ENCODE peak calls at places on chromosomes 12 and 14, in ten cellular contexts. A is CD4-positive, CD25-positive, alpha-beta regulatory T cell; Z is tibial nerve; D is cardiac muscle cell; J is aorta; U is heart right ventricle; W is transverse colon; R is ovary; O is pancreas; L is left ventricle myocardium inferior. X is an unnamed sample.

GRCh38 chr12:113903381-113903863 is 62.7 kb downstream of the RBM19 start:
- DNase-seq in U (no peak), W (no peak), A (no peak), J (no peak), D (no peak), O (no peak), R (no peak), L (no peak), Z (no peak), X (no peak)

GRCh38 chr14:102518063-102518648 is 8.6 kb upstream of the ANKRD9 start:
- DNase-seq in Z (no peak), O (no peak), W (no peak), D (no peak), L (no peak), J (no peak), A (no peak), R (no peak), U (no peak), X (no peak)

GRCh38 chr14:71931492-71932228 is 569 bp upstream of the RGS6 start:
- DNase-seq in W (no peak), U (peak; percentile 34), D (peak; percentile 18), J (no peak), O (no peak), A (no peak), L (peak; percentile 34), Z (peak; percentile 50), R (no peak), X (no peak)

GRCh38 chr12:79932393-79932792 is 2.5 kb downstream of the PPP1R12A start:
- DNase-seq in U (no peak), Z (no peak), L (no peak), J (no peak), W (no peak), A (no peak), D (no peak), R (no peak), O (no peak), X (no peak)

GRCh38 chr12:61713121-61713520 is 547.1 kb upstream of the USP15 start:
- DNase-seq in D (no peak), Z (no peak), W (no peak), U (no peak), L (no peak), A (no peak), J (no peak), R (no peak), O (no peak), X (no peak)

GRCh38 chr12:4214912-4215861 is 58.4 kb upstream of the CCND2 start:
- DNase-seq in D (no peak), W (peak; percentile 64), O (peak; percentile 48), A (peak; percentile 75), J (no peak), L (peak; percentile 71), Z (peak; percentile 39), R (peak; percentile 20), U (peak; percentile 43), X (peak; percentile 74)

GRCh38 chr14:73825551-73826188 is 26.0 kb upstream of the PTGR2 start:
- DNase-seq in A (peak; percentile 74), J (peak; percentile 97), R (peak; percentile 95), W (peak; percentile 94), O (peak; percentile 88), Z (peak; percentile 93), D (peak; percentile 91), U (peak; percentile 92), L (peak; percentile 91), X (peak; percentile 96)

GRCh38 chr12:122909442-122910288 is 13.7 kb upstream of the VPS37B start:
- DNase-seq in D (peak; percentile 77), O (peak; percentile 44), J (no peak), W (no peak), A (no peak), L (peak; percentile 54), Z (no peak), U (peak; percentile 76), R (no peak), X (no peak)

GRCh38 chr14:72876021-72876709 is 17.7 kb downstream of the DPF3 start:
- DNase-seq in U (no peak), L (no peak), A (no peak), J (no peak), Z (no peak), D (no peak), R (no peak), W (no peak), O (no peak), X (no peak)

GRCh38 chr12:113788020-113788856 is 177.9 kb downstream of the RBM19 start:
- DNase-seq in D (no peak), L (no peak), U (no peak), A (no peak), J (no peak), R (no peak), Z (no peak), W (no peak), O (no peak), X (no peak)

GRCh38 chr14:23057757-23058653 is 685 bp upstream of the CDH24 start:
- DNase-seq in L (peak; percentile 86), J (peak; percentile 96), A (peak; percentile 86), Z (peak; percentile 68), D (peak; percentile 94), O (peak; percentile 84), U (peak; percentile 88), R (peak; percentile 90), W (peak; percentile 92), X (peak; percentile 86)

GRCh38 chr14:72962829-72963312 is 36.6 kb downstream of the DCAF4 start:
- DNase-seq in Z (no peak), A (no peak), L (no peak), O (no peak), U (no peak), J (no peak), D (no peak), R (no peak), W (peak; percentile 12), X (no peak)

GRCh38 chr14:26873556-26873955 is 275.7 kb upstream of the NOVA1 start:
- DNase-seq in L (no peak), A (no peak), W (no peak), J (no peak), Z (no peak), R (no peak), O (no peak), U (no peak), D (no peak), X (no peak)

GRCh38 chr12:106062693-106063092 is 76.1 kb downstream of the NUAK1 start:
- DNase-seq in J (no peak), A (no peak), W (no peak), U (no peak), O (no peak), R (no peak), D (no peak), Z (no peak), L (no peak), X (no peak)

GRCh38 chr14:51846631-51847488 is 13.6 kb upstream of the GNG2 start:
- DNase-seq in J (no peak), W (peak; percentile 67), L (peak; percentile 19), U (peak; percentile 61), O (peak; percentile 33), Z (no peak), R (no peak), D (no peak), A (peak; percentile 99), X (no peak)

GRCh38 chr12:76666272-76666845 is 97.6 kb upstream of the ZDHHC17 start:
- DNase-seq in O (no peak), J (no peak), W (no peak), D (no peak), L (no peak), R (no peak), Z (no peak), U (no peak), A (no peak), X (no peak)

GRCh38 chr12:15155271-15155670 is 65.9 kb downstream of the RERG start:
- DNase-seq in J (no peak), D (no peak), A (no peak), Z (no peak), L (no peak), R (no peak), O (no peak), U (no peak), W (no peak), X (no peak)

GRCh38 chr12:124506832-124507153 is 60.6 kb downstream of the NCOR2 start:
- DNase-seq in O (no peak), L (no peak), R (no peak), J (no peak), W (no peak), U (no peak), Z (no peak), A (no peak), D (no peak), X (no peak)
- H3K27ac ChIP-seq in O (peak overlapping the region; percentile 74), L (peak overlapping the region; percentile 100), R (peak overlapping the region; percentile 56), J (peak overlapping the region; percentile 43), W (peak overlapping the region; percentile 83), U (peak overlapping the region; percentile 83), Z (peak overlapping the region; percentile 82), A (no peak overlapping the region), D (peak overlapping the region; percentile 90), X (peak overlapping the region; percentile 83)

DNA sequence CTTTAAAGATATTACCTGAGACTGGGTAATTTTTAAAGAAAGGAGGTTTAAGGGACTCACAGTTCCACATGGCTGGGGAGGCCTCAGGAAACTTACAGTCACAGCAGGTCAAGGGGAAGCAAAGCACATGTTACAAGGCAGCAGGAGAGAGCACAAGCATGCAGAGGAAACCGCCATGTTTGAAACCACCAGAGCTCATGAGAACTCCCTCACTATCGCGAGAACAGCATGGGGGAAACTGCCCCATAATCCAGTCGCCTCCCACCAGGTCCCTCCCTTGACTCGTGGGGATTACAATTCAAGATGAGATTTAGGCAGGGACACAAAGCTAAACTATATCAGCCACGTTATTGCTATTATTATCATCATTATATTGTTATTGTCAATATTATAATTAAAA is 138.8 kb downstream of the RIMBP2 start:
- DNase-seq in Z (no peak), D (no peak), R (no peak), J (no peak), A (no peak), O (no peak), U (no peak), L (no peak), W (no peak), X (no peak)
- H3K27me3 ChIP-seq in Z (no peaks in the 10 kb centered on the region), D (no peaks in the 10 kb centered on the region), R (no peaks in the 10 kb centered on the region), J (peaks cover 2% of the 10 kb centered on the region), A (no peaks in the 10 kb centered on the region), O (no peaks in the 10 kb centered on the region), U (peaks cover 8% of the 10 kb centered on the region), L (peaks cover 32% of the 10 kb centered on the region), W (no peaks in the 10 kb centered on the region), X (no peaks in the 10 kb centered on the region)

DNA sequence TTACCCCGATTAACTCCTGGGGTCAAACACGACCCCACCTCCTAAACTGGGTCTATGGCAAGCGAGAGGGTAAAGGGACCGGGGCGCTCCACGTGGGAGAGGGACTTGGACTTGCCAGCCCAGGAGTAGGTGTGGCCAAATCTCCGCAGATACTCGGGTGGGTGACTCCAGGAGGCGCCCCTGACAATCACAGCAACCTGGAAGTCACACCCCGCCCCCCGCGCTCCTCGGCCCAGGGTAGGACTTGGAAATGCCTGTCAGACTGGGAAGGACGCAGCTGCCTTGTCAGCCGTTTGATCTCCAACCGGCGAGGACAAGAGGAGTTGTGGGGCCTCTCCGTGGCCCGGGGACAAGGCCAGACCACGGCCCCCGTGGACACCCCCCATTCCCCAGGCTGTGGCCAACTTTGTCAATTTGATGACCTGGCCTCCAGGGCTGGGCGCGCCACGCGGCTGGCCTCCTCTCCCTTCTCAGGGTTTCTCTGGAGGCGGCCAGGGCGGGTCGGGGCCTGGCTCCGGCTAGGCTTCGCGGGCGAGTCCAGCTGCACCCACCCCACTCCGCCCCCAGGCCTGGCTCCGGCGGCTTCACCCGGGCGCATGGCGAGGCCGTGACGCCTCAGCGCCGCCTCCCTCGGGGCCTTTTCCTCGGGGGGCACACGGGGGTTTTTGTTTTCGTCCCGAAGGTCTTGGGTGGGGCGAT is 1.2 kb upstream of the BCL11B start:
- DNase-seq in U (no peak), R (no peak), D (peak; percentile 61), J (no peak), Z (no peak), L (no peak), O (no peak), W (peak; percentile 63), A (peak; percentile 63), X (no peak)
- H3K27ac ChIP-seq in U (no peak overlapping the region), R (no peak overlapping the region), D (no peak overlapping the region), J (no peak overlapping the region), Z (no peak overlapping the region), L (no peak overlapping the region), O (no peak overlapping the region), W (peak overlapping the region; percentile 80), A (no peak overlapping the region), X (no peak overlapping the region)

GRCh38 chr12:49545815-49546214 is 7.0 kb downstream of the KCNH3 start:
- DNase-seq in O (no peak), L (no peak), D (no peak), J (peak; percentile 31), R (no peak), W (no peak), A (no peak), U (no peak), Z (no peak), X (no peak)
- H3K27me3 ChIP-seq in O (no peaks in the 10 kb centered on the region), L (peaks cover 66% of the 10 kb centered on the region), D (peaks cover 99% of the 10 kb centered on the region), J (no peaks in the 10 kb centered on the region), R (no peaks in the 10 kb centered on the region), W (peaks cover 69% of the 10 kb centered on the region), A (peaks cover 2% of the 10 kb centered on the region), U (peaks cover 32% of the 10 kb centered on the region), Z (peaks cover 64% of the 10 kb centered on the region), X (no peaks in the 10 kb centered on the region)